ENCODE peak calls at places on chromosomes 1 and 21, in ten cellular contexts. K is cardiac muscle cell, V is dorsolateral prefrontal cortex, L is sigmoid colon, F is ascending aorta, X is upper lobe of right lung, S is BE2C, T is esophagus squamous epithelium, B is A549, Z is fibroblast of mammary gland. O is an unnamed sample.

GRCh38 chr1:66576645-66577044 is 42.7 kb downstream of the SGIP1 start:
- DNase-seq in F (no peak), X (no peak), V (peak), L (no peak), S (peak), B (no peak), Z (peak), T (no peak), K (peak), O (no peak)

GRCh38 chr1:38028105-38028591 is 15.6 kb downstream of the UTP11 start:
- DNase-seq in S (no peak), L (no peak), K (no peak), B (no peak), Z (peak), V (no peak), F (no peak), T (no peak), X (peak), O (no peak)

GRCh38 chr1:205325334-205325884 is 3.9 kb upstream of the NUAK2 start:
- DNase-seq in S (peak), L (peak), X (no peak), T (no peak), V (peak), Z (peak), B (peak), F (no peak), K (peak), O (peak)

GRCh38 chr1:30106125-30106524 is 617.3 kb downstream of the MATN1 start:
- DNase-seq in S (peak), F (no peak), V (no peak), T (no peak), K (peak), Z (peak), B (peak), X (no peak), L (no peak), O (peak)

GRCh38 chr1:85884372-85885035 is 176.3 kb upstream of the ZNHIT6 start:
- DNase-seq in Z (peak), V (no peak), F (no peak), L (no peak), T (no peak), X (no peak), B (no peak), S (no peak), K (peak), O (peak)

GRCh38 chr1:156153362-156153761 is at the start of gene SEMA4A:
- DNase-seq in F (no peak), K (no peak), S (no peak), B (no peak), X (peak), V (no peak), T (no peak), L (no peak), Z (no peak), O (no peak)

GRCh38 chr1:53331446-53332187 is 3.7 kb upstream of the LRP8 start:
- DNase-seq in B (no peak), F (no peak), Z (no peak), V (no peak), S (no peak), T (no peak), X (peak), L (peak), K (no peak), O (no peak)

GRCh38 chr1:113647121-113647520 is 112.2 kb downstream of the PHTF1 start:
- DNase-seq in V (no peak), L (no peak), T (no peak), X (no peak), S (no peak), Z (no peak), F (no peak), K (no peak), B (no peak), O (peak)

GRCh38 chr1:48552420-48552819 is 80.4 kb upstream of the SPATA6 start:
- DNase-seq in F (no peak), Z (peak), X (no peak), L (no peak), S (peak), V (no peak), T (no peak), B (no peak), K (no peak), O (no peak)

GRCh38 chr1:12620142-12620865 is 2.3 kb upstream of the DHRS3 start:
- DNase-seq in Z (no peak), T (no peak), B (no peak), V (no peak), X (no peak), K (no peak), L (no peak), F (no peak), S (no peak), O (peak)

GRCh38 chr1:235933017-235933416 is 66.3 kb upstream of the LYST start:
- DNase-seq in F (no peak), V (no peak), X (no peak), K (no peak), S (no peak), L (no peak), B (no peak), T (no peak), Z (no peak), O (no peak)

GRCh38 chr1:218299416-218299815 is 14.3 kb downstream of the RRP15 start:
- DNase-seq in S (no peak), T (no peak), X (no peak), F (no peak), B (peak), L (no peak), K (peak), V (no peak), Z (peak), O (peak)

GRCh38 chr1:218557731-218558130 is 212.6 kb downstream of the TGFB2 start:
- DNase-seq in Z (peak), L (peak), T (no peak), F (no peak), X (no peak), V (peak), S (peak), B (no peak), K (peak), O (no peak)

GRCh38 chr1:156896490-156897033 is 3.0 kb downstream of the PEAR1 start:
- DNase-seq in X (no peak), F (no peak), V (no peak), L (no peak), Z (peak), B (peak), T (no peak), S (no peak), K (no peak), O (peak)

GRCh38 chr1:26887125-26887524 is 3.0 kb downstream of the GPN2 start:
- DNase-seq in F (no peak), S (no peak), K (no peak), T (no peak), L (no peak), B (peak), Z (peak), X (no peak), V (no peak), O (peak)

GRCh38 chr1:101283443-101283842 is 46.6 kb downstream of the S1PR1 start:
- DNase-seq in L (no peak), Z (no peak), F (no peak), S (no peak), B (no peak), T (no peak), K (no peak), X (no peak), V (no peak), O (no peak)

GRCh38 chr1:176802316-176802715 is 339.3 kb downstream of the PAPPA2 start:
- DNase-seq in V (no peak), L (no peak), F (no peak), X (no peak), T (no peak), K (no peak), S (no peak), B (no peak), Z (no peak), O (no peak)

GRCh38 chr1:43441166-43441893 is 12.4 kb downstream of the HYI start:
- DNase-seq in V (no peak), K (no peak), X (no peak), F (no peak), B (no peak), L (peak), S (no peak), Z (no peak), T (no peak), O (no peak)

GRCh38 chr1:228417061-228417460 is 400 bp upstream of the TRIM17 start:
- DNase-seq in V (no peak), F (no peak), X (peak), K (no peak), B (no peak), T (no peak), S (no peak), L (no peak), Z (no peak), O (no peak)

GRCh38 chr1:4510276-4510691 is 144.1 kb upstream of the AJAP1 start:
- DNase-seq in X (no peak), F (no peak), K (no peak), V (no peak), S (no peak), B (no peak), T (no peak), L (no peak), Z (no peak), O (no peak)

GRCh38 chr21:46474365-46474764 is 15.7 kb downstream of the DIP2A start:
- DNase-seq in B (no peak), K (no peak), V (no peak), F (no peak), Z (no peak), X (no peak), L (no peak), T (no peak), S (no peak), O (no peak)

GRCh38 chr21:17613242-17613676 is 558 bp upstream of the BTG3 start:
- DNase-seq in T (no peak), K (no peak), S (no peak), F (no peak), X (peak), B (no peak), V (no peak), Z (peak), L (peak), O (peak)

GRCh38 chr1:220113136-220113695 is 19.3 kb downstream of the IARS2 start:
- DNase-seq in B (no peak), S (peak), T (no peak), X (no peak), L (no peak), Z (peak), K (peak), V (no peak), F (no peak), O (peak)

GRCh38 chr1:67338642-67339041 is 31.0 kb downstream of the IL12RB2 start:
- DNase-seq in B (no peak), F (no peak), K (no peak), L (no peak), Z (no peak), T (no peak), V (no peak), S (no peak), X (no peak), O (no peak)

GRCh38 chr1:86856196-86856595 is 57.7 kb downstream of the SELENOF start:
- DNase-seq in L (no peak), X (no peak), S (no peak), F (no peak), K (no peak), T (no peak), Z (peak), B (no peak), V (no peak), O (no peak)

GRCh38 chr21:41891132-41891531 is 12.0 kb upstream of the PRDM15 start:
- DNase-seq in B (no peak), X (no peak), Z (no peak), L (no peak), V (no peak), K (no peak), S (no peak), T (no peak), F (no peak), O (no peak)

GRCh38 chr1:112297536-112297935 is 98.5 kb upstream of the CTTNBP2NL start:
- DNase-seq in Z (peak), L (no peak), F (no peak), V (no peak), X (no peak), T (no peak), K (no peak), S (no peak), B (no peak), O (no peak)

GRCh38 chr1:24318988-24319863 is at the start of gene GRHL3:
- DNase-seq in F (no peak), B (peak), X (peak), K (peak), S (no peak), Z (no peak), T (no peak), L (no peak), V (no peak), O (no peak)

DNA sequence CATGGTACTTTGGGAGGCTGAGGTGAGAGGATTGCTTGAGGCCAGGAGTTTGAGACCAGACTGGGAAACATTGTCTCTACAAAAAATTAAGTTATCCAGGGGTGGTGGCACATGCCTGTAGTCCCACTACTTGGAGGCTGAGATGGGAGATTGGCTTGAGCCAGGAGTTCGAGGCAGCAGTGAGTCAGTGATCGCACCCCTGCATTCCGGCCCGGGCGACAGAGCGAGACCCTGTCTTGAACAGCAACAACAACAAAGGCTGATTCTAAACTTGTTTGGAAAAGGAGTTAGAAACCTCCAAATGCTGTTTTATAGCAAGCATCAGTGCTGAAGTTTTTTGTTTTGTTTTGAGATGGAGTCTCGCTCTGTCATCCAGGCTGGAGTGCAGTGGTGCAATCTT is 14.7 kb downstream of the LYPD8 start:
- DNase-seq in Z (no peak), B (no peak), X (peak), L (no peak), F (no peak), S (no peak), V (no peak), T (no peak), K (no peak), O (no peak)
- H3K4me3 ChIP-seq in Z (no peak), B (no peak), X (no peak), L (no peak), F (no peak), S (no peak), V (no peak), T (no peak), K (no peak), O (no peak)

DNA sequence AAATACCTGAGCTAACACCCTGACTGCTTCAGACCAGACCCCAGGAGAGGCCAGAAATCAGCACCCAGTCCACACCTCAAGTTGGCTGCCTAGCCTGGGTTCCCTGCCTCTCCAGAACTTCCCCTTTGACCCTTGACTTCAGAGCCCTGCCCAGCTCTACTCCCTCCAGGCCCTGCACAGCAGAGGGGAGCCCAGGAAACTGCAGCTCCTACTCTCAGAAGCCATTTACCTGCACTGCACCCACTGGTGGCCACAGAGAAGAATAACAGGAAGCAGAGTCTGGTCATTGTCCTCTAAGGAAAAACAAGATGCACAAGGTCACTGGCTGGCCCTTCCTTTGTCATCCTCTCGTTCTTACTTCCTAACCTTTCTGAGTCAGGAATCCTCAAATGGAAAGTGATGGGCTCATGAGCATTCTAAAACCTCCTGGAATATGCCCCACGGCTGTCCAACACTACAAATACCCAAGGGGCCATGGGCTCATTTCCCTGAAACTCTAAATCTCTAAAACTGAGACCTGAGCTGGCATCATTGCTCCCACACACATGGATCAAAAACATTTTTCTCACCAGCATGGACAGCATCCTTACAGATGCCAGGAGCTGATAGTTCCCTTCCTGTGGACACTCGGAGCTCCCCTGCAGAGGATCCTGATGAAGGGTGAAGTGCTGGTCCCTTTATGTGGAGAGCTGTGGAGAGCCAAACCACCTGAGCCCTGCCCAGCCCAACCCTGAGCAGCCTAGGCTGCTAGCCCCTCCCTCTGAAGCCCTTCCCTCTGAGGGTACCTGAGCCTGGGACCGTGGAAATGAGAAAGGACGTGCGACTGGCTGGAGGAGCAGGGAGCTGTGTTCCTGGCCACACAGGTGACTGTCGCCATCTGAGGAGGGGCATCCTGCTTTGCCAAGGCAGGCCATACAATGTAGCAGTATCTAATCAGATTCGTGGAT is at the start of gene ITLN2:
- DNase-seq in V (no peak), L (no peak), K (peak), T (no peak), Z (peak), F (no peak), S (peak), X (no peak), B (peak), O (peak)
- TF ChIP-seq CTCF in V (peak), L (peak), K (peak), T (peak), Z (peak), F (peak), S (peak), X (peak), B (peak), O (peak)

DNA sequence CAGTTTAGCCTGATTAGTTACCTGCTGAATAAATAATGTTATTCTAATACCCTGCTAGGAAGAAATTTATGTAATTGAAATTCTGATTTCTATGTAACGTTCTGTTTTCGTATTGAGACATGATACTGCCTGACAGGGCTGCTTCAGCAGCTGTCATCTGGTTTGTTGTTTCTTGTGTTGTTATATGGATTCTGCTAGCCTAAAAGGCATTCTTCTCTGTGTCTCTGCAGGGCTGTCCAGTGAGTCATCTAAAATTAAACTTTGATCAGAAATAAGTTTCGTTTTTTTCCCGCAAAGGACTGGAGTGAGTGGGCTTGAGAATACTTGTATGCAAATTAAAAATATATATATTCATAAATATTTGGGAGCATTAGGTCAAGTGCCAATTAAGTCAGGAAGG is 93.0 kb downstream of the DYRK1A start:
- DNase-seq in K (no peak), V (no peak), S (no peak), F (no peak), B (no peak), T (no peak), X (no peak), L (no peak), Z (peak), O (peak)
- H3K4me3 ChIP-seq in K (no peak), V (no peak), S (no peak), F (no peak), B (no peak), T (no peak), X (no peak), L (no peak), Z (no peak), O (peak)

GRCh38 chr1:160884579-160884978 is 401 bp downstream of the ITLN1 start:
- DNase-seq in K (no peak), S (peak), B (no peak), V (no peak), X (no peak), L (no peak), T (no peak), F (no peak), Z (no peak), O (no peak)
- TF ChIP-seq CTCF in K (no peak), S (peak), B (no peak), V (no peak), X (no peak), L (no peak), T (no peak), F (peak), Z (no peak), O (no peak)